ENCODE peak calls at places on chromosomes 5 and 9, in eight cellular contexts. Z is GM12878, I is HCT116, H is MM.1S, A is mesenchymal stem cell, L is astrocyte, O is fibroblast of lung, P is PC-3. T is an unnamed sample.

GRCh38 chr9:72210522-72210921 is 61.3 kb downstream of the GDA start:
- DNase-seq in O (no peak), L (no peak), I (no peak), A (no peak), Z (no peak), P (peak; percentile 41), H (peak; percentile 38), T (no peak)

GRCh38 chr9:110148384-110148783 is 59.6 kb downstream of the C9orf152 start:
- DNase-seq in Z (no peak), L (no peak), A (peak; percentile 61), I (no peak), P (no peak), H (peak; percentile 92), O (no peak), T (no peak)

GRCh38 chr5:148786456-148786855 is 40.0 kb upstream of the ADRB2 start:
- DNase-seq in H (no peak), O (no peak), P (peak; percentile 33), Z (no peak), I (no peak), A (peak; percentile 45), L (no peak), T (no peak)

GRCh38 chr5:178661836-178662540 is 35.1 kb upstream of the CLK4 start:
- DNase-seq in Z (no peak), O (no peak), A (no peak), I (no peak), P (no peak), L (no peak), H (no peak), T (no peak)

GRCh38 chr9:107067715-107068416 is 204.9 kb downstream of the ZNF462 start:
- DNase-seq in H (no peak), Z (no peak), A (no peak), O (no peak), P (no peak), I (no peak), L (no peak), T (no peak)

GRCh38 chr5:134554319-134555222 is 29.1 kb downstream of the JADE2 start:
- DNase-seq in H (no peak), I (no peak), L (peak; percentile 84), O (peak; percentile 72), A (peak; percentile 54), Z (peak; percentile 82), P (peak; percentile 81), T (peak; percentile 93)

GRCh38 chr5:67301285-67301904 is 104.8 kb upstream of the CD180 start:
- DNase-seq in H (no peak), P (peak; percentile 40), O (peak; percentile 98), Z (no peak), L (peak; percentile 92), A (peak; percentile 94), I (no peak), T (peak; percentile 30)

GRCh38 chr9:88809371-88809770 is 181.9 kb upstream of the S1PR3 start:
- DNase-seq in Z (no peak), A (peak; percentile 29), P (no peak), L (no peak), O (peak; percentile 73), I (no peak), H (no peak), T (no peak)

GRCh38 chr9:6428940-6429889 is 16.2 kb downstream of the UHRF2 start:
- DNase-seq in P (no peak), O (no peak), H (peak; percentile 84), I (no peak), Z (peak; percentile 49), A (peak; percentile 66), L (no peak), T (no peak)

GRCh38 chr5:139711067-139711851 is 63.1 kb downstream of the CXXC5 start:
- DNase-seq in P (peak; percentile 50), A (peak; percentile 66), Z (no peak), L (no peak), O (no peak), H (peak; percentile 63), I (no peak), T (peak; percentile 92)

GRCh38 chr5:83077662-83078261 is 415 bp downstream of the XRCC4 start:
- DNase-seq in H (peak; percentile 10), L (peak; percentile 41), I (no peak), A (peak; percentile 64), P (no peak), O (peak; percentile 33), Z (no peak), T (peak; percentile 67)

GRCh38 chr9:87336914-87337333 is 160.7 kb upstream of the DAPK1 start:
- DNase-seq in A (peak; percentile 79), O (peak; percentile 91), P (peak; percentile 44), H (peak; percentile 66), I (peak; percentile 54), L (peak; percentile 68), Z (peak; percentile 13), T (peak; percentile 56)

GRCh38 chr5:176740702-176741565 is 69.4 kb upstream of the UNC5A start:
- DNase-seq in O (no peak), L (no peak), P (no peak), I (no peak), H (no peak), A (no peak), Z (no peak), T (peak; percentile 32)

GRCh38 chr9:84294551-84294950 is 46.0 kb downstream of the SLC28A3 start:
- DNase-seq in P (no peak), H (no peak), I (no peak), L (no peak), O (no peak), Z (no peak), A (no peak), T (no peak)

GRCh38 chr5:171863928-171864327 is 78.3 kb downstream of the SMIM23 start:
- DNase-seq in P (no peak), L (peak; percentile 93), O (peak; percentile 41), I (no peak), Z (no peak), A (peak; percentile 52), H (no peak), T (peak; percentile 91)

GRCh38 chr5:33936004-33936380 is 194 bp upstream of the RXFP3 start:
- DNase-seq in A (peak; percentile 72), P (peak; percentile 46), Z (no peak), O (peak; percentile 68), H (peak; percentile 21), I (no peak), L (peak; percentile 51), T (peak; percentile 93)

GRCh38 chr5:21784487-21784886 is 1068.7 kb downstream of the CDH12 start:
- DNase-seq in L (no peak), A (no peak), P (peak; percentile 78), H (no peak), I (no peak), Z (no peak), O (no peak), T (no peak)

GRCh38 chr5:149543361-149544198 is 7.7 kb downstream of the CSNK1A1 start:
- DNase-seq in O (no peak), P (no peak), H (no peak), L (no peak), Z (no peak), I (no peak), A (no peak), T (no peak)

GRCh38 chr5:39072915-39073758 is 1.1 kb downstream of the RICTOR start:
- DNase-seq in P (peak; percentile 57), Z (peak; percentile 38), I (no peak), H (peak; percentile 60), A (peak; percentile 79), L (peak; percentile 37), O (peak; percentile 50), T (peak; percentile 79)

GRCh38 chr5:87340716-87341115 is 72.0 kb downstream of the CCNH start:
- DNase-seq in Z (peak; percentile 90), P (no peak), I (no peak), L (no peak), O (no peak), H (peak; percentile 87), A (no peak), T (no peak)

GRCh38 chr5:8316608-8317007 is 447.7 kb downstream of the MTRR start:
- DNase-seq in I (no peak), A (no peak), Z (no peak), P (peak; percentile 40), H (no peak), L (no peak), O (no peak), T (no peak)

GRCh38 chr5:42950466-42951168 is 89.5 kb downstream of the ANXA2R start:
- DNase-seq in I (peak; percentile 97), H (peak; percentile 79), A (peak; percentile 96), P (peak; percentile 100), L (peak; percentile 100), O (peak; percentile 100), Z (peak; percentile 32), T (peak; percentile 96)

GRCh38 chr9:80932181-80932580 is 757.2 kb downstream of the TLE1 start:
- DNase-seq in L (no peak), A (no peak), H (no peak), Z (no peak), O (peak; percentile 5), I (no peak), P (no peak), T (peak; percentile 14)

GRCh38 chr5:32239385-32239784 is 65.3 kb upstream of the GOLPH3 start:
- DNase-seq in I (no peak), Z (no peak), O (no peak), L (no peak), H (no peak), A (no peak), P (no peak), T (no peak)
- H2AFZ ChIP-seq in I (no peak overlapping the region), Z (no peak overlapping the region), O (no peak overlapping the region), L (no peak overlapping the region), H (no peak overlapping the region), A (no peak overlapping the region), P (no peak overlapping the region), T (no peak overlapping the region)

DNA sequence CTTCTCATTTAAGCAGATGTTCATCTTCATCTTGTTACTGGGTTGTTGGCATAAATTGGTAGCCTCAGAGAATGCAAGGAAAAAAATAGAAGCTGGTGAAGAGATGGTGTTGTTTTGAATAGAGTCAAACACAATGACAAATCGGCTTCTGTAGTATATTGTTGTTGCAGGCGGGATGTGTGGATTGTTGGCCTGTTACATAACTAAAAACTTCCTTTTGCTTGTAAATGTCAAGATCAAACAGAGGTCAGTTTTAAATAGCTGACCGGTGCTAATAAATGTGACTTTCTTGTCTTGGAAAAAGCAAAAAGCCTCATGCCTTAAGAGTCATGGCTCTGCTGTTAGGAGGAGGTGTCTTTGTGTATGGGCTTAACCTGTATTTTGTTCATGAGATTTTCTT is 59.2 kb downstream of the CCDC192 start:
- DNase-seq in I (no peak), P (no peak), H (no peak), L (no peak), A (no peak), O (no peak), Z (no peak), T (no peak)
- H2AFZ ChIP-seq in I (no peak overlapping the region), P (no peak overlapping the region), H (no peak overlapping the region), L (no peak overlapping the region), A (no peak overlapping the region), O (no peak overlapping the region), Z (no peak overlapping the region), T (no peak overlapping the region)

DNA sequence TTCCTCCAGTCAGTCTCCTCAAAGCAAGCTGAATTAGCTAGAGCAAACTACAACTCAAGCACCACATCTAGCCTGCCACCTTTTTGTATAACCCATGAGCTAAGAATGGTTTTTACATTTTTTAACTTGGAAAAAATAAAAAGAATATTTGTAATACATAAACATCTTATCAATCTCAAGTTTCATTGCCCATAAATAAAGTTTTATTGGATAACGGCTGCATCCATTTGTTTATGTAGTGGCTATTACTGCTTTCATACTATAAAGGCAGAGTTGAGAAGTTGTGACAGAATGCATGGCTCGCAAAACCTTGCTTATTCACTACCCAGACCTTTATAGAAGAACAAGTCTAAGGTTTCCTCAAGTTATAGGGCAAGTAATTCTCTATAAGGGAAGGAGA is 95.7 kb downstream of the ELAVL2 start:
- DNase-seq in A (no peak), P (no peak), I (no peak), L (no peak), O (no peak), H (no peak), Z (no peak), T (no peak)
- H2AFZ ChIP-seq in A (no peak overlapping the region), P (no peak overlapping the region), I (no peak overlapping the region), L (no peak overlapping the region), O (no peak overlapping the region), H (no peak overlapping the region), Z (no peak overlapping the region), T (no peak overlapping the region)

GRCh38 chr5:131250749-131251148 is 13.1 kb upstream of the CDC42SE2 start:
- DNase-seq in O (no peak), A (no peak), Z (no peak), L (no peak), P (no peak), H (no peak), I (no peak), T (no peak)
- H2AFZ ChIP-seq in O (no peak overlapping the region), A (no peak overlapping the region), Z (no peak overlapping the region), L (no peak overlapping the region), P (no peak overlapping the region), H (no peak overlapping the region), I (no peak overlapping the region), T (no peak overlapping the region)

T was measured in osteoblast.